ENCODE peak calls at places on chromosome 16, in five cellular contexts. S is A549, Z is NCI-H510A treated with DMSO at 0.1 percent for 48 hours, T is hypothalamus, K is left colon. H is an unnamed sample.

GRCh38 chr16:75225678-75226515 is 7.1 kb downstream of the CTRB1 start:
- DNase-seq in S (no peak), Z (no peak), T (no peak), K (no peak), H (no peak)

GRCh38 chr16:83802135-83802534 is 5.6 kb upstream of the HSBP1 start:
- DNase-seq in S (no peak), Z (no peak), T (no peak), K (no peak), H (no peak)

GRCh38 chr16:78704421-78704820 is 605.0 kb downstream of the WWOX start:
- DNase-seq in S (no peak), Z (no peak), T (no peak), K (no peak), H (no peak)

GRCh38 chr16:89337965-89338364 is 120.5 kb downstream of the ZNF778 start:
- DNase-seq in S (no peak), Z (no peak), T (no peak), K (no peak), H (no peak)

GRCh38 chr16:4803479-4804243 is 1.2 kb upstream of the ROGDI start:
- DNase-seq in S (no peak), Z (no peak), T (no peak), K (no peak), H (no peak)

GRCh38 chr16:49995720-49996119 is 29.3 kb upstream of the CNEP1R1 start:
- DNase-seq in S (no peak), Z (no peak), T (no peak), K (no peak), H (no peak)

GRCh38 chr16:49158029-49158642 is 123.5 kb downstream of the CBLN1 start:
- DNase-seq in S (peak), Z (no peak), T (no peak), K (peak), H (no peak)

GRCh38 chr16:70592106-70592571 is 54.2 kb upstream of the IL34 start:
- DNase-seq in S (no peak), Z (no peak), T (no peak), K (no peak), H (no peak)

GRCh38 chr16:46428108-46429061 is 192.8 kb downstream of the SHCBP1 start:
- DNase-seq in S (no peak), Z (no peak), T (no peak), K (no peak), H (no peak)

GRCh38 chr16:81528258-81528657 is 83.7 kb downstream of the CMIP start:
- DNase-seq in S (no peak), Z (no peak), T (no peak), K (no peak), H (no peak)

GRCh38 chr16:87305505-87306391 is 11.4 kb downstream of the C16orf95 start:
- DNase-seq in S (no peak), Z (no peak), T (no peak), K (no peak), H (no peak)

GRCh38 chr16:81551141-81551808 is 106.7 kb downstream of the CMIP start:
- DNase-seq in S (no peak), Z (no peak), T (no peak), K (no peak), H (no peak)

GRCh38 chr16:1751946-1752345 is 19.4 kb downstream of the NME3 start:
- DNase-seq in S (no peak), Z (no peak), T (no peak), K (no peak), H (no peak)